ENCODE peak calls at places on chromosomes 2 and 18, in five cellular contexts. Q is heart left ventricle, N is dorsolateral prefrontal cortex, G is adrenal gland, W is suprapubic skin. S is an unnamed sample.
A peak's percentile ranks its signal among the peaks of the same experiment; 100 is the strongest.

GRCh38 chr2:169799555-169799954 is 884 bp downstream of the SSB start:
- DNase-seq in Q (no peak), N (no peak), W (no peak), G (no peak), S (no peak)

GRCh38 chr2:140349695-140350094 is 1569.5 kb upstream of the NXPH2 start:
- DNase-seq in N (no peak), Q (no peak), G (no peak), W (no peak), S (no peak)

GRCh38 chr2:172084734-172085459 is 410 bp upstream of the DLX1 start:
- DNase-seq in W (no peak), N (peak; percentile 81), Q (peak; percentile 72), G (peak; percentile 92), S (peak; percentile 85)

GRCh38 chr18:48548921-48549320 is 10.1 kb downstream of the CTIF start:
- DNase-seq in N (no peak), Q (no peak), G (peak; percentile 17), W (peak; percentile 36), S (no peak)

GRCh38 chr18:75214766-75215515 is 4.3 kb downstream of the TSHZ1 start:
- DNase-seq in N (no peak), Q (no peak), W (no peak), G (no peak), S (no peak)

GRCh38 chr18:41828137-41828536 is 126.9 kb upstream of the PIK3C3 start:
- DNase-seq in G (no peak), Q (no peak), N (no peak), W (no peak), S (no peak)

GRCh38 chr18:75377258-75377657 is 50.2 kb downstream of the SMIM21 start:
- DNase-seq in W (no peak), Q (no peak), N (no peak), G (no peak), S (no peak)

GRCh38 chr2:67515021-67515420 is 117.9 kb downstream of the ETAA1 start:
- DNase-seq in G (no peak), Q (no peak), W (no peak), N (no peak), S (no peak)

GRCh38 chr2:60558536-60558935 is 5.1 kb upstream of the BCL11A start:
- DNase-seq in N (no peak), W (no peak), G (no peak), Q (no peak), S (no peak)

GRCh38 chr2:152452256-152452973 is 117.4 kb downstream of the FMNL2 start:
- DNase-seq in G (no peak), W (no peak), N (no peak), Q (no peak), S (no peak)

GRCh38 chr2:154952346-154953010 is 254.0 kb downstream of the KCNJ3 start:
- DNase-seq in N (no peak), W (no peak), Q (no peak), G (no peak), S (no peak)

DNA sequence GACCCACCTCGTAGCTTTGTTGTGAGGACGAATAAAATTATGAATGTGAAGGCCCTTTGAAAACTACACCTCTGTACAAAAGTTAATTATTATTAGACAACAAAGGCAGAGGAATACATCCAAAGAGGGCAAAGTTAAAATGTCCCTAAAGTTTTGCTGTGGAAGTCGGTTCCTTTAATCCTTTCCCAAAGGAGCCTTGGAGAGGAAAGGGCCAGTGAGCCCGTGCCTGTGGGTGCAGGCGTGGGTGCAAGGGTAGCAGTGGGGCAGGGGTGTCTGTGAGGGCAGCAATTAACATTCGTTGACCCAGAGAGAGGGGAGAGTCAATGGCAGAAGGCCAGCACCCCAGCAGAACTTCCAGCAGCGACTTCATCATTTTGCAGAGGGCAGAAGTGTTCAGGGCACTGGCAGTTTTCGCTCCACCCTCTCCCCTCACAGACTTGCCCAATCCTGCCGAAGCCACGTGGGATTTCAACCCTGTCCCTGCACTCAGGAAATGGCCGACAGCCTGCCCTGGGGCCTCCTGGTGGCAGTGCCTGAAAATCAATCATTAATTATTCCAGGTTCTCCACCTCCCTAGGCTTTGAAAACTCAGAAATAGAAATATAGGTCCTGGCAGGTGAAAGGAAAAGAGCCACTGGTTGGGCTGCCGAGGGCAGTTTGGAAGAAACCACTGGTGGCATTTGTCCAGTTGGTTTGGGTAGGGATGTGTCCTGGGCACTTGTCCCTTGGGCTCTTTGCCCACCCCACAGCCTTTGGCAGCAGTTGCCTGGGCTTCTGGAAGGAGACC is 4.2 kb upstream of the PAX8 start:
- DNase-seq in W (no peak), Q (no peak), N (no peak), G (peak; percentile 93), S (no peak)
- H3K27me3 ChIP-seq in W (peaks cover 9% of the 10 kb centered on the region), Q (peaks cover 19% of the 10 kb centered on the region), N (no peaks in the 10 kb centered on the region), G (peaks cover 6% of the 10 kb centered on the region), S (peaks cover 6% of the 10 kb centered on the region)

DNA sequence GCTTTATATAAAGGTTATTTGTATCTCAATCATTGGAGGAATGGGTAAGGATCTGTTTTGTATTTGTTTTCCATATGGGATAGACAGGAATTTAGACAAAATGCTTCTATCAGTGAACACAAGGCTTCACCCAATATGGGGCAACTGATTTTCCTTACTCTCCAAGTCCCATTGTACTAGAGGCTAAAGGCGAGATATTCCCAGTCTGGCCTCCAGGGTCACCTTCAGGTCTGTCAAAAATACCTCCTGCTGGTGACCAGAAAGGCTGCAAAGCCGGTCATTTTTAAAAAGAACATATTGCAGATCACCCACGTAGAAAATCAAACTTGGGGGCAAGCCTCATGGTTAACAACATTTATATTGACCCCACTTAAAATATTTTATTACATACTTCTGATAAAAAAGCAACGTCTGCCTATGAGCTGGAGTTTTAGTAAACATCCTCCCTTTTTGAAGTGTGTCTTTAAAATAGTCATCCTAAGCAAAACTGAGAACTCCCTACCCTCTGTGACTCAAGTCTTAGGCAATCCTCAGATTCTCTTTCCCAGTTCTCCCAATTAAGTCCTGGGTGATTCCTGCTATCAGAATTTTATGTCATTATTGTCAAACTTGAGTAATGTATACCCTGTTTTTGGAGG is 276.6 kb downstream of the MREG start:
- DNase-seq in N (no peak), G (no peak), Q (no peak), W (no peak), S (no peak)
- TF ChIP-seq CTCF in N (no peak), G (no peak), Q (no peak), W (no peak), S (no peak)

DNA sequence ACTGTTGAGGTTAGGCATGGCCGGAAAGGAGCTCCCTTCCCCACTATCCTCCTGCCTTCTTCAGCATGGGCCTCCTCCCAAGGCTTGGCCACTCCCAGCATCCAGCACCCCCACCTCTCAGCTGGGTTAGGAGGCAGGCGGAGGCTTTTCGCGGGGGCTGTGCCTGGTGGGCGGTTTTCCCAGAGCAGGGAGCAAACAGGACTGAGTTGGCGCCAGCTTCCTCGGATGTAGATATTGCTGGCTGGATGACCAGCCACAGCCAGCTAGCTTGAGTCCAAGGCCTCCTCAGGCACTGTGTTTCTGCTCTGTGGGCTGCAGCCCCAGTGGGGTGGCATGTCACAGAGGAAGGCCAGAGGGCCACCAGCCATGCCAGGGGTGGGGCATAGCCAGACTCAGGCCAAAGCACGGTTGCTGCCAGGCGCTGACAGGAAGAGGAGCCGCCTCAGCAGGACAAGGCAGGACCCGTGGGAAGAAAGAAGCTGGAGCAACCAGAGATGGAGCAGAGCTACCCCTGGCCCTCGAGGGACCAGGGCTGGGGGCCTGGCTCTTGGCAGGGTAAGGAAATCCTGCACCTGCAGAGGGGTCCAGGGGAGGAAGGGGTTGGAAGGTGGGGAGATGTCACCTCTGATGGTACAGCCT is at the start of gene TCF23:
- DNase-seq in N (no peak), W (peak; percentile 27), G (no peak), Q (no peak), S (no peak)
- H3K27ac ChIP-seq in N (no peak within 1 kb of the TSS), W (no peak within 1 kb of the TSS), G (no peak within 1 kb of the TSS), Q (no peak within 1 kb of the TSS), S (no peak within 1 kb of the TSS)

GRCh38 chr2:63066838-63067237 is 16.2 kb downstream of the OTX1 start:
- DNase-seq in N (no peak), W (no peak), Q (no peak), G (no peak), S (no peak)

GRCh38 chr2:63064661-63065060 is 14.0 kb downstream of the OTX1 start:
- DNase-seq in N (no peak), G (no peak), W (no peak), Q (no peak), S (no peak)

GRCh38 chr2:63071664-63072063 is 21.0 kb downstream of the OTX1 start:
- DNase-seq in W (no peak), G (no peak), N (no peak), Q (no peak), S (no peak)

GRCh38 chr2:63064197-63064596 is 13.6 kb downstream of the OTX1 start:
- DNase-seq in G (no peak), N (no peak), W (no peak), Q (no peak), S (no peak)

GRCh38 chr2:63066265-63066664 is 15.6 kb downstream of the OTX1 start:
- DNase-seq in N (no peak), W (no peak), Q (no peak), G (no peak), S (no peak)
- H3K27me3 ChIP-seq in N (peaks cover 13% of the 10 kb centered on the region), W (peaks cover 58% of the 10 kb centered on the region), Q (peaks cover 93% of the 10 kb centered on the region), G (peaks cover 75% of the 10 kb centered on the region), S (peaks cover 4% of the 10 kb centered on the region)

S was measured in right atrium auricular region.